ENCODE peak calls at places on chromosomes 3 and 15, in four cellular contexts. F is HCT116, K is HepG2, W is K562. E is an unnamed sample.
A peak's percentile ranks its signal among the peaks of the same experiment; 100 is the strongest.

GRCh38 chr15:62844564-62845235 is 197.8 kb upstream of the TPM1 start:
- DNase-seq in F (no peak), K (no peak), W (no peak), E (no peak)

GRCh38 chr3:58173670-58174472 is 36.9 kb downstream of the DNASE1L3 start:
- DNase-seq in F (no peak), K (peak; percentile 87), W (peak; percentile 21), E (no peak)

GRCh38 chr15:22735781-22736180 is 50.7 kb upstream of the NIPA1 start:
- DNase-seq in F (no peak), K (no peak), W (no peak), E (no peak)

GRCh38 chr15:90036343-90036742 is 35.2 kb downstream of the ZNF710 start:
- DNase-seq in F (no peak), K (no peak), W (no peak), E (no peak)

GRCh38 chr15:66390670-66391069 is 4.0 kb downstream of the MAP2K1 start:
- DNase-seq in F (no peak), K (no peak), W (no peak), E (no peak)

GRCh38 chr3:23743141-23743784 is 62.5 kb upstream of the UBE2E1 start:
- DNase-seq in F (no peak), K (no peak), W (no peak), E (no peak)

GRCh38 chr15:68278345-68279217 is 1.0 kb downstream of the FEM1B start:
- DNase-seq in F (no peak), K (peak; percentile 65), W (no peak), E (no peak)

GRCh38 chr3:41975421-41976103 is 13.7 kb upstream of the ULK4 start:
- DNase-seq in F (no peak), K (no peak), W (no peak), E (no peak)

GRCh38 chr3:48256557-48256956 is 15.7 kb downstream of the ZNF589 start:
- DNase-seq in F (no peak), K (no peak), W (no peak), E (no peak)

GRCh38 chr15:101264011-101264410 is 12.2 kb upstream of the CHSY1 start:
- DNase-seq in F (no peak), K (no peak), W (no peak), E (no peak)

GRCh38 chr15:101266787-101267186 is 10.5 kb downstream of the SELENOS start:
- DNase-seq in F (no peak), K (no peak), W (no peak), E (no peak)

GRCh38 chr15:101267320-101268104 is 9.8 kb downstream of the SELENOS start:
- DNase-seq in F (no peak), K (no peak), W (no peak), E (no peak)

GRCh38 chr15:101264911-101265641 is 12.2 kb downstream of the SELENOS start:
- DNase-seq in F (no peak), K (no peak), W (no peak), E (no peak)

DNA sequence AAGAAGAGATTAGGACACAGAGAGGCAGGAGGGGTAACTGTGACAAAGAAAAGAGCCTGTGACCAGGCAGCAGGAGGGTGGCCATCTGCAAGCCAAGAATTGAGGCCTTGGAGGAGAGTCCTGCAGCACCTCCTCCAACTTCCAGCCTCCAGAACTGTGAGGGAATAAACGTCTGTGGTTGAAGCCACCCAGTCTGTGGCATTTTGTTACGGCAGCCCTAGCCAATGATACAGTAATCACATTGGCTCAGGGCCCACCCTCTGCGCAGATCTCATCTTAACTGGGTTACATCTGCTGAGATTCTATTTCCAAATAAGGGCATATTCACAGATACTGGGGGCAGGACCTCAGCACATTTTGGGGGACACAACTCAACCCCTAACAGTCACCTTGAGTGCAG is 11.3 kb downstream of the SELENOS start:
- DNase-seq in F (no peak), K (no peak), W (no peak), E (no peak)
- H3K27ac ChIP-seq in F (no peak overlapping the region), K (no peak overlapping the region), W (no peak overlapping the region), E (no peak overlapping the region)

GRCh38 chr15:34161329-34161953 is 48.5 kb downstream of the KATNBL1 start:
- DNase-seq in F (peak; percentile 26), K (no peak), W (no peak), E (no peak)
- H3K9me3 ChIP-seq in F (peaks cover 30% of the 10 kb centered on the region), K (peaks cover 19% of the 10 kb centered on the region), W (peaks cover 13% of the 10 kb centered on the region), E (peaks cover 19% of the 10 kb centered on the region)

DNA sequence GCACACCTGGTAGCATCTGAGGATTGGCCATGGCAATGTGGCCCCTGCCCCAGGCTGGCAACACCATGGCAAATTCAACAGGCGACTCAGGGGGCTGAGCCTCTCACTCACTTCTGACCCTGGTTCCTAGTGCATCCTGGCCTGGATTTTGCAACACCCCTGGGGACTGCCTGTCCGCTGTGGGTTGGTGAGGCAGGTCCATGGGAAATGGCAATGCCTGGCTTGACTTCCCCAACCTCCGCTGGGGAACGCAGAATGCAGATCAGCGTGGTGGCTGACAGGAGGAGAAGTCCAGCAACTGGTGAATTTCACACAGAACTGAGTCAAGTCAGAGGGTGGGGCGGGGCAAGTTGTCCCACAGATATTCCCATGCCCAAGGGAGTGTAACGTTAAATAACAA is 3.9 kb upstream of the PSTPIP1 start:
- DNase-seq in F (no peak), K (no peak), W (no peak), E (no peak)
- TF ChIP-seq TCF7L2 in F (no peak), K (no peak), W (no peak), E (no peak)

DNA sequence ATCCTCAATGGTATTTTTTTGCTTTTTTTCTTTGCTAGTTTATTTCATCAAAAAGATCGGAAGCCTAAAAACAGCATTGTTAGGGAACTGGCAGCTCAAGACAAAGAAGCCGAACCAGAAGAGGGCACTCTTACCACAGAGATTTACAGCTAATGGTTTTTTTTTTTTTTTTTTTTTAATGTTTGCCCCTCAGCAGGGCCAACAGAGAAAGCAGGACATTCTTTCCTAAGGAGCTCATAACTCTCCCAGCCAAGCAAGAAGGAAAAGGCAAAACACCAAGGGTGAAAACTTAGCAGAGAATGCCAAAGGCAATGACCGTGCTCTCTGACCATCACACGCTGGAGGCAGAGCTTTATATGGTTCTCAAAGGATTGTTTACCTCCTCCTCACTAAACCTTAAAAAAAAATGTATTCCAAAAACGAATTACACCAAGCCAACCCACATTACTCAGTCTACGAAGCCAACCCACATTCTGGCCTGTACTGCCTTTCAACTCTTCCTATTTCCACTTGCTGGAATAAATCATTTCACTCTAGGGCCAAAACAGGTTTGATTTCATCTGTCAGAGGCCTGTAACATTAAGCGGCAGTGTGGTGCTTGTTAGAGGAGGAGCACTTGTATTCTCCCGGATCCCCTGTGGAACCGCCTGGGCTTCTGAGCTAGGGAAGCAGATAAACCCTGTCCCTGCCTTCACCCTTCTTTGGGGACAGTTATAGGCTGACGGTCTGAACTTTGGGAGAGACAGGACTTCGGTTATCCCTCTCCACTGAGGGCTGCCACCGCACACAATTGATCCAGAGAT is 35.6 kb upstream of the GYG1 start:
- DNase-seq in F (peak; percentile 48), K (peak; percentile 47), W (no peak), E (no peak)
- H3K27ac ChIP-seq in F (no peak overlapping the region), K (no peak overlapping the region), W (no peak overlapping the region), E (peak overlapping the region; percentile 57)

GRCh38 chr3:134526319-134526718 is 40.5 kb downstream of the CEP63 start:
- DNase-seq in F (no peak), K (no peak), W (no peak), E (no peak)
- H3K9me3 ChIP-seq in F (no peaks in the 10 kb centered on the region), K (peaks cover 36% of the 10 kb centered on the region), W (no peaks in the 10 kb centered on the region), E (no peaks in the 10 kb centered on the region)

E was measured in Panc1.